ENCODE peak calls at places on chromosomes 16 and 17, in nine cellular contexts. O is suprapubic skin, H is fibroblast of mammary gland, D is sigmoid colon, S is OCI-LY7, I is MM.1S, R is upper lobe of right lung, F is AG10803, U is PC-9. Z is an unnamed sample.

GRCh38 chr17:9669551-9670008 is 24.3 kb downstream of the USP43 start:
- DNase-seq in O (peak), H (no peak), D (no peak), S (no peak), I (no peak), R (peak), F (no peak), U (peak), Z (no peak)

GRCh38 chr16:12484987-12485386 is 318.7 kb downstream of the CPPED1 start:
- DNase-seq in O (no peak), H (no peak), D (no peak), S (no peak), I (no peak), R (no peak), F (no peak), U (no peak), Z (no peak)

GRCh38 chr17:9253308-9253707 is 232.0 kb downstream of the NTN1 start:
- DNase-seq in O (no peak), H (no peak), D (no peak), S (no peak), I (no peak), R (no peak), F (no peak), U (no peak), Z (no peak)

GRCh38 chr17:19513897-19514488 is 19.7 kb upstream of the SLC47A1 start:
- DNase-seq in O (peak), H (peak), D (peak), S (peak), I (peak), R (peak), F (peak), U (peak), Z (peak)

GRCh38 chr16:86443508-86444130 is 66.7 kb upstream of the FOXF1 start:
- DNase-seq in O (no peak), H (no peak), D (no peak), S (no peak), I (no peak), R (no peak), F (no peak), U (no peak), Z (no peak)

GRCh38 chr17:21239680-21240374 is 13.4 kb downstream of the NATD1 start:
- DNase-seq in O (no peak), H (peak), D (no peak), S (peak), I (peak), R (no peak), F (peak), U (no peak), Z (peak)

GRCh38 chr16:12833939-12834338 is 30.3 kb upstream of the CPPED1 start:
- DNase-seq in O (no peak), H (no peak), D (no peak), S (no peak), I (no peak), R (no peak), F (peak), U (peak), Z (no peak)

GRCh38 chr17:732788-733720 is 658 bp downstream of the TLCD3A start:
- DNase-seq in O (no peak), H (peak), D (peak), S (peak), I (peak), R (peak), F (peak), U (peak), Z (peak)

GRCh38 chr17:76270770-76271668 is 5.9 kb downstream of the UBALD2 start:
- DNase-seq in O (no peak), H (no peak), D (no peak), S (peak), I (no peak), R (no peak), F (no peak), U (no peak), Z (peak)

GRCh38 chr17:81552244-81553017 is at the start of gene FAAP100:
- DNase-seq in O (no peak), H (peak), D (peak), S (peak), I (peak), R (peak), F (peak), U (peak), Z (peak)

GRCh38 chr17:81821147-81821546 is 11.9 kb downstream of the MCRIP1 start:
- DNase-seq in O (no peak), H (no peak), D (no peak), S (no peak), I (no peak), R (no peak), F (no peak), U (no peak), Z (no peak)

GRCh38 chr17:63785556-63785955 is 11.6 kb downstream of the DDX42 start:
- DNase-seq in O (no peak), H (peak), D (no peak), S (no peak), I (no peak), R (no peak), F (peak), U (no peak), Z (no peak)

GRCh38 chr16:27520982-27521673 is 28.6 kb downstream of the GTF3C1 start:
- DNase-seq in O (no peak), H (no peak), D (peak), S (no peak), I (no peak), R (no peak), F (no peak), U (no peak), Z (no peak)

GRCh38 chr17:44549736-44550135 is 7.5 kb upstream of the FZD2 start:
- DNase-seq in O (no peak), H (no peak), D (no peak), S (no peak), I (no peak), R (no peak), F (no peak), U (no peak), Z (no peak)

GRCh38 chr17:73705594-73705993 is 61.3 kb upstream of the SDK2 start:
- DNase-seq in O (no peak), H (peak), D (no peak), S (no peak), I (no peak), R (no peak), F (peak), U (no peak), Z (no peak)

GRCh38 chr17:81932333-81932983 is 4.6 kb downstream of the PYCR1 start:
- DNase-seq in O (no peak), H (no peak), D (no peak), S (peak), I (no peak), R (no peak), F (no peak), U (no peak), Z (no peak)

GRCh38 chr16:53054670-53055485 is at the start of gene CHD9:
- DNase-seq in O (peak), H (peak), D (peak), S (peak), I (peak), R (peak), F (peak), U (peak), Z (peak)

GRCh38 chr17:41394254-41395016 is 3.0 kb downstream of the KRT31 start:
- DNase-seq in O (no peak), H (no peak), D (no peak), S (no peak), I (no peak), R (no peak), F (no peak), U (no peak), Z (no peak)

GRCh38 chr16:88067530-88068411 is 116.5 kb downstream of the BANP start:
- DNase-seq in O (no peak), H (no peak), D (peak), S (no peak), I (no peak), R (no peak), F (no peak), U (no peak), Z (no peak)

GRCh38 chr17:49748791-49749190 is 15.1 kb downstream of the FAM117A start:
- DNase-seq in O (no peak), H (no peak), D (no peak), S (peak), I (peak), R (no peak), F (no peak), U (no peak), Z (peak)

GRCh38 chr17:83076930-83077329 is 2.5 kb upstream of the METRNL start:
- DNase-seq in O (no peak), H (no peak), D (no peak), S (no peak), I (no peak), R (no peak), F (no peak), U (peak), Z (peak)

GRCh38 chr17:59964455-59965328 is at the start of gene RNFT1:
- DNase-seq in O (peak), H (peak), D (peak), S (peak), I (peak), R (peak), F (peak), U (peak), Z (peak)

GRCh38 chr17:74217036-74217725 is 3.8 kb downstream of the TTYH2 start:
- DNase-seq in O (no peak), H (no peak), D (no peak), S (peak), I (no peak), R (no peak), F (no peak), U (no peak), Z (no peak)

GRCh38 chr16:55367301-55367745 is 43.3 kb downstream of the IRX6 start:
- DNase-seq in O (no peak), H (peak), D (no peak), S (no peak), I (no peak), R (no peak), F (peak), U (no peak), Z (no peak)

GRCh38 chr17:49980703-49981197 is 11.8 kb downstream of the DLX4 start:
- DNase-seq in O (no peak), H (no peak), D (no peak), S (no peak), I (no peak), R (no peak), F (no peak), U (no peak), Z (no peak)

GRCh38 chr16:27462200-27462845 is 60.3 kb downstream of the IL21R start:
- DNase-seq in O (no peak), H (no peak), D (no peak), S (no peak), I (no peak), R (no peak), F (no peak), U (no peak), Z (no peak)

GRCh38 chr17:47072881-47073280 is 93.8 kb upstream of the RPRML start:
- DNase-seq in O (no peak), H (peak), D (no peak), S (no peak), I (no peak), R (no peak), F (peak), U (no peak), Z (no peak)

GRCh38 chr16:66020642-66021041 is 345.8 kb upstream of the CDH5 start:
- DNase-seq in O (no peak), H (peak), D (no peak), S (no peak), I (no peak), R (no peak), F (peak), U (no peak), Z (peak)

GRCh38 chr16:83453977-83454376 is 353.8 kb upstream of the HSBP1 start:
- DNase-seq in O (no peak), H (no peak), D (no peak), S (no peak), I (no peak), R (no peak), F (no peak), U (no peak), Z (no peak)

GRCh38 chr17:46978489-46979022 is 497 bp downstream of the RPRML start:
- DNase-seq in O (no peak), H (no peak), D (no peak), S (peak), I (no peak), R (no peak), F (no peak), U (no peak), Z (peak)

GRCh38 chr17:69175812-69176517 is 34.3 kb upstream of the ABCA6 start:
- DNase-seq in O (no peak), H (peak), D (no peak), S (no peak), I (no peak), R (no peak), F (peak), U (peak), Z (no peak)

GRCh38 chr17:77284023-77284617 is 143.4 kb downstream of the SEC14L1 start:
- DNase-seq in O (no peak), H (no peak), D (no peak), S (no peak), I (no peak), R (no peak), F (no peak), U (no peak), Z (no peak)

DNA sequence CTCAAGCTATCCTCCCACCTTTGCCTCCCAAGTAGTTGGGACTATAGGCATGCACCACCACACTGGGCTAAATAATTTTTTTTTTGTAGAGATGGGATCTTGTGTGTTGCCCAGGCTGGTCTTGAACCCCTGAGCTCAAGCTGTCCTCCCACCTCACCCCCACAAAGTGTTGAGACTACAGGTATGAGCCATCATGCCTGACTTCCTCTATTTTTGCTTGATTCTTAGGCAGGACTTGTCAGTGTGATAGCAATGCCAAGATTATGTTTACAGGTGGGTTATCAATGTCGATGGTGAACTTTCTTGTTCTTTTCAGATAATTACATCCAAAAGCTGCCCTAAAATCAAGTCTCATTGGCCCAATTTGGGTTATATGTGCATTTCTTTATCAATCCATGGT is 96.9 kb downstream of the HS3ST4 start:
- DNase-seq in O (no peak), H (no peak), D (no peak), S (no peak), I (no peak), R (no peak), F (no peak), U (no peak), Z (no peak)
- TF ChIP-seq CTCF in O (no peak), H (no peak), D (no peak), S (no peak), I (no peak), R (no peak), F (no peak), U (no peak), Z (no peak)

DNA sequence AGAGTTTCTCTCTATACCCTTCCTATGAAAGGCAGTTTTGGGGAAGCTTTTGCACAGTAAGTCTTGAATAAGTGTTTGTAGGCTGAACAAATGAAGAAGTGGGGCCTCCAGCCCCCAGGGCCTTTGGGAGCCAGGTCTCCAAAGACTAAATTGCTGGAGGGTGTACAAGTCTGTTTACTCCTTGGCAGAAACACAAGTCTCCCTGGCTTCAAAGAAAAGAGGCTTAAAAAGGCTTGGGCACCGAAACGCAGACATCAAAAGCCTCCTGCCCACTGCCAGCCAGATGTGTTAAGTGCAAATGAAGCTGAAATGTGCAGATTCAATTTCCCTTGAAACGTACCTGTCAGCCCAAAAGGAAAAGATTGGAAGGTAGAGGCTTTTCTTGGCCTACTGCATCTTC is 146.4 kb downstream of the TMEM132E start:
- DNase-seq in O (no peak), H (no peak), D (no peak), S (no peak), I (no peak), R (no peak), F (no peak), U (no peak), Z (no peak)
- TF ChIP-seq CTCF in O (no peak), H (no peak), D (no peak), S (no peak), I (no peak), R (no peak), F (no peak), U (no peak), Z (no peak)

GRCh38 chr17:78852709-78853111 is 12.1 kb upstream of the USP36 start:
- DNase-seq in O (no peak), H (peak), D (no peak), S (peak), I (no peak), R (no peak), F (no peak), U (no peak), Z (no peak)
- TF ChIP-seq CTCF in O (no peak), H (peak), D (no peak), S (peak), I (no peak), R (peak), F (no peak), U (no peak), Z (no peak)

DNA sequence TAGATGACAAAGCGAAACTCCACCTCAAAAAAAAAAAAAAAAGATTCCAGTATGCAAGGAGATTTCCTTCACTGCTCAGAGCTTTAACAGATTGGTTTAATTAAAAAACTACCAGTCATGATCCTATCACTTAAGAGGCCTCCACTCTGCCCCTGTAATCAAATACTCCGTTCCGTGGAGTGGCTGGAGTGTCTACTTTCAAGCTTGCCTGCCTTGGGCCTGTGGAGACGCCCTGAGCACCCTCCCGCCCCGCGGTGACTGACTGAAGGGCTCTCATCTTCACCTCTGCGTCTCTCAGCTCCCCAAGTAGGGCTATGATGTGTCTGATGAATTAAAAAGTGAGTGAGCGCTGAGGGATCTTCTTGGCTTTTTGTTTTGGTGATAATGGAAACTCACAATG is 25.3 kb upstream of the TRPV3 start:
- DNase-seq in O (no peak), H (no peak), D (no peak), S (no peak), I (no peak), R (peak), F (no peak), U (no peak), Z (no peak)
- TF ChIP-seq CTCF in O (no peak), H (no peak), D (no peak), S (no peak), I (no peak), R (no peak), F (no peak), U (no peak), Z (no peak)

DNA sequence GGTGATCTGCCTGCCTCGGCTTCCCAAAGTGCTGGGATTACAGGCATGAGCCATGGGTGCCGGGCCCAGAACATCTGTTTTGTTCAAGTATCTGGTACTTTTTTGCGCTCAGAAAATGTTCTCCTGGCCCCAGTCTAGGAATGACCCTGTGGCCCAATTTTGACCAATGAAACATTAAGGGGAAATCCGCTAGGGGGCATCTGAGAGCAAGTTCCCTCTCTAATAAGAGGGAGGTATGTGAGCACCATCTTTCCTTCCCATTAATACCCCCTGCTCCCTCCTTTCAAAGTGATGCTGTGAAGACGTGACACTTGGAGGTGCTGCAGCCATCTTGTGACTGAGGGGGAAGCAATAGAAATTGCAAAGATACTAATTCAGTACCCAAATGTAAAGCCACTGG is 16.5 kb upstream of the CLEC3A start:
- DNase-seq in O (no peak), H (peak), D (no peak), S (peak), I (no peak), R (no peak), F (no peak), U (no peak), Z (peak)
- TF ChIP-seq CTCF in O (no peak), H (peak), D (no peak), S (peak), I (peak), R (peak), F (no peak), U (peak), Z (no peak)

DNA sequence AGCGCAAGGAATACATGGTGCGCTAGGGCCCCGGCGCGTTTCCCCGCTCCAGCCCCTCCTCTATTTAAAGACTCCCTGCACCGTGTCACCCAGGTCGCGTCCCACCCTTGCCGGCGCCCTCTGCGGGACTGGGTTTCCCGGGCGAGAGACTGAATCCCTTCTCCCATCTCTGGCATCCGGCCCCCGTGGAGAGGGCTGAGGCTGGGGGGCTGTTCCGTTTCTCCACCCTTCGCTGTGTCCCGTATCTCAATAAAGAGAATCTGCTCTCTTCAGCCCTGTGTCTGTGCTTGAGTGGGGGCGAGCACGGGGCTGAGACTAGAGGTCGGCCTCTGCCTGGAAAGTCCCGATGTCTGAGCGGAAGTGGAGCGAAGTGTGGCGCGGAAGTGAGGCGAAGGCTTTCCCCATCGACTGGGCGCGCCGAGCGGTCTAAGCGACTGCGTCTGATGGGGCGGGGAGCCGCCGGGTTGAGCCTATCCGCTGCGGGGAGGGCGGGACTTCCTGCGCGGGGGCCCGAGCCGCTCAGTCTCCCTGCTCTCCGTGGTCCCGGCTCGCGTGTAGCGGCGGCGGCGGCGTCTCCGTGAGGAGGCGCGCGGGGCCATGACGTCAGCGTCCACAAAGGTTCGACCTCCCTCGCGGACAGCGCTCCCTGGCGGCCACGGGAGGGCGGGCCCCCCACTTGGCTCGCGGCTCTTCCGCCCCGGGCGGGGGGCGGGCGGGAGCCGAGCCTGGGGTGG is 2.0 kb downstream of the RNASEK start:
- DNase-seq in O (peak), H (peak), D (peak), S (peak), I (peak), R (peak), F (peak), U (peak), Z (peak)
- TF ChIP-seq CTCF in O (peak), H (peak), D (peak), S (peak), I (peak), R (peak), F (peak), U (peak), Z (peak)